ENCODE peak calls at places on chromosomes 2 and 18, in nine cellular contexts. D, L, A, T, O, R, C, U and S are unnamed samples.

GRCh38 chr2:240649331-240649730 is 24.1 kb downstream of the GPR35 start:
- DNase-seq in L (no peak), U (no peak), C (no peak), D (no peak), T (no peak), O (no peak), R (no peak), A (no peak), S (no peak)

GRCh38 chr18:901769-902168 is 2.9 kb upstream of the ADCYAP1 start:
- DNase-seq in R (no peak), U (no peak), T (no peak), D (no peak), A (no peak), L (no peak), C (no peak), O (no peak), S (no peak)

GRCh38 chr2:145845207-145845894 is 1325.4 kb upstream of the ZEB2 start:
- DNase-seq in A (no peak), U (no peak), C (no peak), T (no peak), O (no peak), D (no peak), L (no peak), R (no peak), S (peak)

GRCh38 chr2:191245869-191246531 is 796 bp downstream of the MYO1B start:
- DNase-seq in O (peak), A (no peak), T (peak), R (peak), C (peak), L (no peak), D (peak), U (no peak), S (peak)

GRCh38 chr2:216934151-216934550 is 74.3 kb upstream of the TNP1 start:
- DNase-seq in A (no peak), T (no peak), D (no peak), O (no peak), C (no peak), R (no peak), L (no peak), U (no peak), S (no peak)

GRCh38 chr18:45291616-45292612 is 323.4 kb upstream of the SLC14A2 start:
- DNase-seq in T (no peak), R (no peak), U (no peak), D (no peak), L (peak), C (no peak), A (no peak), O (no peak), S (peak)

GRCh38 chr2:146077156-146077555 is 1557.2 kb upstream of the ZEB2 start:
- DNase-seq in T (no peak), R (no peak), L (no peak), D (no peak), O (no peak), A (no peak), C (no peak), U (no peak), S (peak)

GRCh38 chr2:96325884-96326255 is 753 bp downstream of the ITPRIPL1 start:
- DNase-seq in U (no peak), O (no peak), C (no peak), L (no peak), A (no peak), D (no peak), T (no peak), R (no peak), S (no peak)

GRCh38 chr2:8608411-8608954 is 73.4 kb upstream of the ID2 start:
- DNase-seq in R (no peak), C (no peak), O (peak), A (no peak), L (no peak), U (no peak), T (no peak), D (no peak), S (no peak)

GRCh38 chr2:235692671-235693171 is 198.9 kb downstream of the AGAP1 start:
- DNase-seq in O (no peak), L (no peak), D (no peak), T (peak), R (no peak), A (no peak), U (no peak), C (no peak), S (no peak)

GRCh38 chr18:49841236-49842217 is 28.2 kb upstream of the ACAA2 start:
- DNase-seq in C (no peak), L (no peak), U (no peak), O (no peak), T (no peak), R (no peak), D (no peak), A (no peak), S (no peak)

GRCh38 chr2:47819834-47820233 is 36.9 kb downstream of the MSH6 start:
- DNase-seq in L (no peak), U (no peak), R (no peak), A (no peak), T (no peak), O (no peak), D (no peak), C (no peak), S (no peak)

GRCh38 chr2:793236-793635 is 116.0 kb upstream of the TMEM18 start:
- DNase-seq in L (no peak), O (no peak), C (no peak), T (no peak), A (no peak), D (no peak), R (no peak), U (no peak), S (no peak)

GRCh38 chr2:85133751-85134254 is 611 bp downstream of the TCF7L1 start:
- DNase-seq in C (peak), O (peak), T (peak), A (no peak), L (no peak), D (peak), R (peak), U (no peak), S (peak)

GRCh38 chr2:9982248-9982647 is 30.8 kb downstream of the GRHL1 start:
- DNase-seq in C (no peak), D (no peak), O (no peak), R (no peak), U (peak), T (no peak), A (peak), L (no peak), S (peak)

GRCh38 chr2:75516378-75517122 is 44.2 kb downstream of the EVA1A start:
- DNase-seq in D (no peak), A (no peak), L (no peak), U (no peak), T (no peak), C (no peak), O (no peak), R (no peak), S (no peak)

GRCh38 chr2:2664989-2665833 is 334.1 kb upstream of the MYT1L start:
- DNase-seq in R (peak), O (no peak), C (peak), A (peak), U (peak), D (no peak), T (no peak), L (peak), S (no peak)

GRCh38 chr2:50143822-50144575 is 887.9 kb downstream of the NRXN1 start:
- DNase-seq in O (no peak), R (no peak), C (peak), A (no peak), D (no peak), L (no peak), U (no peak), T (no peak), S (peak)

GRCh38 chr18:36636237-36636792 is 192.5 kb downstream of the TPGS2 start:
- DNase-seq in C (no peak), D (no peak), T (no peak), A (no peak), R (no peak), L (no peak), O (no peak), U (no peak), S (no peak)

GRCh38 chr2:100513650-100514049 is 43.4 kb downstream of the NMS start:
- DNase-seq in U (no peak), R (no peak), T (no peak), L (no peak), C (no peak), D (no peak), A (no peak), O (no peak), S (no peak)

GRCh38 chr18:48894799-48895346 is 55.9 kb downstream of the SMAD7 start:
- DNase-seq in C (no peak), O (no peak), D (no peak), U (no peak), T (no peak), L (no peak), R (no peak), A (no peak), S (no peak)

GRCh38 chr2:858646-859045 is 92.0 kb upstream of the SNTG2 start:
- DNase-seq in D (no peak), R (no peak), A (no peak), U (no peak), C (no peak), O (no peak), L (no peak), T (no peak), S (no peak)

GRCh38 chr2:43270930-43271615 is 44.7 kb upstream of the ZFP36L2 start:
- DNase-seq in U (no peak), O (no peak), C (no peak), T (no peak), D (no peak), R (no peak), L (no peak), A (no peak), S (no peak)

GRCh38 chr2:159010963-159011362 is 42.5 kb downstream of the TANC1 start:
- DNase-seq in A (no peak), D (no peak), U (no peak), L (no peak), O (no peak), C (no peak), R (no peak), T (no peak), S (peak)

GRCh38 chr2:11213090-11213638 is 57.9 kb downstream of the SLC66A3 start:
- DNase-seq in D (no peak), A (peak), R (no peak), U (no peak), T (no peak), L (no peak), C (no peak), O (no peak), S (peak)

GRCh38 chr2:111705711-111706323 is 178.2 kb downstream of the ANAPC1 start:
- DNase-seq in R (no peak), D (no peak), O (no peak), L (peak), A (peak), C (peak), T (no peak), U (no peak), S (peak)

GRCh38 chr2:170814551-170815245 is 2.0 kb upstream of the GAD1 start:
- DNase-seq in L (no peak), U (no peak), D (no peak), O (no peak), C (no peak), A (no peak), T (no peak), R (no peak), S (no peak)

GRCh38 chr2:229660951-229661350 is 53.4 kb downstream of the DNER start:
- DNase-seq in T (no peak), L (peak), D (no peak), C (no peak), R (no peak), O (no peak), A (no peak), U (no peak), S (peak)

GRCh38 chr18:79626905-79627749 is 52.5 kb upstream of the CTDP1 start:
- DNase-seq in A (no peak), U (no peak), O (peak), T (no peak), R (no peak), C (no peak), D (no peak), L (no peak), S (no peak)

GRCh38 chr18:23583071-23583865 is 3.0 kb downstream of the NPC1 start:
- DNase-seq in T (no peak), D (no peak), C (no peak), U (no peak), A (no peak), R (no peak), L (no peak), O (no peak), S (no peak)

GRCh38 chr2:203818656-203819055 is 48.9 kb upstream of the CTLA4 start:
- DNase-seq in R (no peak), L (no peak), T (no peak), D (no peak), U (no peak), A (no peak), C (no peak), O (no peak), S (no peak)

GRCh38 chr2:203819434-203820133 is 48.0 kb upstream of the CTLA4 start:
- DNase-seq in L (no peak), U (no peak), T (peak), A (no peak), O (no peak), R (no peak), C (no peak), D (no peak), S (no peak)

GRCh38 chr2:203815541-203815898 is 52.1 kb upstream of the CTLA4 start:
- DNase-seq in U (no peak), C (no peak), R (no peak), L (no peak), D (no peak), A (no peak), T (no peak), O (no peak), S (no peak)

GRCh38 chr2:203814661-203815540 is 52.7 kb upstream of the CTLA4 start:
- DNase-seq in O (peak), C (peak), A (peak), R (peak), T (peak), U (no peak), L (peak), D (peak), S (peak)

GRCh38 chr2:203817147-203817546 is 50.4 kb upstream of the CTLA4 start:
- DNase-seq in C (no peak), O (no peak), U (no peak), R (no peak), L (no peak), T (no peak), D (no peak), A (no peak), S (no peak)
- H3K4me3 ChIP-seq in C (no peak), O (no peak), U (no peak), R (no peak), L (no peak), T (no peak), D (no peak), A (no peak), S (no peak)

DNA sequence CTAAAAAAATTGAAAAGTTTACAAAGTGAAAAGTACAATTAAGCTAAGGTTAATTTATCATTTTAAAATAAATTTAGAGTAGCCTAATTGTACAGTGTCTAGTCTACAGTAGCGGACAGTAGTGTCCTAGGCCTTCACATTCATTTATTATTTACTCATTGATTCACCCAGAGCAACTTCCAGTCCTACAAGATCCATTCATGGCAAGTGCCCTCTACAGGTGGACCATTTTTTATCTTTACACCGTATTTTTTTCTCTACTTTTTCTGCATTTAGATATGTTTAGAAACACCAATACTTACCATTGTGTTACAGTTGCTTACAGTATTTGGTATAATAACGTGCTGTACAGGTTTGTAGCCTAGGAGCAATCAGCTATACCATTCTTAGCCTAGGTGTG is 84.1 kb downstream of the TSN start:
- DNase-seq in T (no peak), C (no peak), D (no peak), L (no peak), U (no peak), A (no peak), R (no peak), O (no peak), S (no peak)
- TF ChIP-seq CTCF in T (no peak), C (no peak), D (no peak), L (peak), U (no peak), A (no peak), R (no peak), O (no peak), S (no peak)

DNA sequence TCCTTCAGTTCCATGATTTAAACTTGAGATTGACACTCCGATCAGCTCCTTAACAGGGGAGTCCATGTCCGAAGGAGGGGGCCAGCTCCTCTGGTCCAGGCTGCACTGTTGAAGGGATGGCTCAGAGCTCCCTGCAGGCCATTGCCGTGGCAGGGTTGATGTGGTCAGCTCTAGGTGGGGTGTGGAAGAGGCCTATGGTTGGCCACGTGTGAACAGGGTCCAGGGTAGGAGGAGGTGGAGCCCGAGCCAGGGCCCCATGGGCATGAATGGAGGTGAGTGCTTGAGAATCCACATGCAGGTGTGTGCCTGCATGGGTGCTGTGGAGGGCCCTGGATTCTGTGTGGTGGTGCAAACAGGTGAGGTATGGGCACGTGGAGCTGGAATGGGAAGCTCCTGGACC is 1.1 kb downstream of the SPEG start:
- DNase-seq in L (no peak), T (no peak), A (no peak), D (no peak), O (no peak), C (no peak), R (no peak), U (no peak), S (no peak)
- H3K4me3 ChIP-seq in L (no peak), T (no peak), A (no peak), D (no peak), O (no peak), C (no peak), R (peak), U (no peak), S (no peak)

DNA sequence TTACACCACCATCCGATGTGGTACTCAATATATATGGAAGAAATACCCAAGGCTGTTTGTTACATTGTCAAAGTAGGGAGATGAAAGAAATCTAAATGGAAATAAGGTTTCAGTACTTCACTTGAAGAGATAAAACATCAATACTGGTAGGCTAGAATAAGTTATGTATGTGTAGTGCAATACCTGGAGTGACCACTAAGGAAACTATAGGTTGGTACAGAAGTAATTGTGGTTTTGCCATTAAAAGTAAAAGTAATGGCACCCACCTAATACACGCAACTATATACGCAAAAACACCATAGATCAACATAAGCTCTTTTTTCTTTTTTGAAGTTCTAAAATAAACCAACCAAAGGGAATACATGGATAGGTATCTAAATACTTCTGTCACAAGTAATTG is 143.2 kb upstream of the KYNU start:
- DNase-seq in R (no peak), C (no peak), O (no peak), L (no peak), T (no peak), D (no peak), A (no peak), U (no peak), S (no peak)
- TF ChIP-seq CTCF in R (no peak), C (no peak), O (no peak), L (peak), T (no peak), D (no peak), A (peak), U (no peak), S (peak)

DNA sequence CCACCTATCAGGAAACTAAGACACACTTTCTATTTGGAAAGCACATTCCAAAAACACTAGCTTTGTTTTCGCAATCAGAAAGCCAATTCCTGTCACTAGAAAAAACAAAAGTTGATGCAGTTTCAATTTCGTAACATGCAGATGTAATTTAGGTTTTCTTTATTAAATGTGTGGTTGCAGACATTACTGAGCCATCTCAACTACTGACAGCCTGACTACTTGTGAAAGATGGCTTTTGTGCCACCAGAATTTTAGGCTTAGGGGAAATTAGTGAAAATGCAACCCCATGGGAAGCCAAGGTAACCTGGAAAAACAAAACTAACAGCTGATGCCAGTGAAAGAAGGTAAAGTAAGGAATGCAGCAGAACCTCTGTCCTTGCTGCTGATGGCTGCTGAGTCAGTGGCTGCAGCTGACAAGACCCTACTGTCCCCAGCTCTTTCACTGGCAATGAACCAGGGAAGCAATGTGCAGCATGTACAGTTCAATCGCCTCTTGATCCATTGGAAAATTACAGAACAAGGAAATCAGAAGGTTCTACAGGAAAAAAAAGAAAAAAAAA is 34.9 kb downstream of the FEZ2 start:
- DNase-seq in U (no peak), C (no peak), A (no peak), O (no peak), R (no peak), D (no peak), L (no peak), T (no peak), S (peak)
- H3K4me3 ChIP-seq in U (no peak), C (peak), A (peak), O (no peak), R (no peak), D (no peak), L (no peak), T (no peak), S (peak)

GRCh38 chr18:58225101-58225500 is 181.1 kb downstream of the NEDD4L start:
- DNase-seq in U (no peak), A (no peak), L (no peak), D (no peak), O (no peak), R (no peak), C (no peak), T (no peak), S (peak)
- TF ChIP-seq CTCF in U (no peak), A (no peak), L (no peak), D (no peak), O (no peak), R (no peak), C (no peak), T (no peak), S (no peak)

GRCh38 chr2:110677530-110678456 is at the start of gene BUB1:
- DNase-seq in T (peak), A (peak), U (peak), L (peak), O (peak), C (peak), D (peak), R (peak), S (peak)

GRCh38 chr2:110675679-110676078 is 2.2 kb downstream of the BUB1 start:
- DNase-seq in U (no peak), T (no peak), O (no peak), D (no peak), C (no peak), A (no peak), L (no peak), R (no peak), S (no peak)

GRCh38 chr2:110677080-110677479 is 783 bp downstream of the BUB1 start:
- DNase-seq in U (no peak), R (no peak), C (no peak), O (no peak), A (no peak), T (no peak), D (no peak), L (no peak), S (peak)

GRCh38 chr2:110673201-110673600 is 4.7 kb downstream of the BUB1 start:
- DNase-seq in A (no peak), T (no peak), C (no peak), U (no peak), D (no peak), R (no peak), O (no peak), L (no peak), S (no peak)

GRCh38 chr2:110674620-110675555 is 3.0 kb downstream of the BUB1 start:
- DNase-seq in L (no peak), C (peak), A (no peak), U (no peak), R (no peak), O (no peak), T (peak), D (peak), S (peak)
- H3K4me3 ChIP-seq in L (peak), C (no peak), A (no peak), U (no peak), R (no peak), O (no peak), T (no peak), D (no peak), S (no peak)